ENCODE peak calls at places on chromosomes 2 and 18, in ten cellular contexts. B, U, P, I, G, D, N, M, Z and Q are unnamed samples.

GRCh38 chr2:96691022-96691612 is 48.6 kb downstream of the FER1L5 start:
- DNase-seq in B (no peak), U (no peak), P (no peak), I (no peak), G (no peak), D (no peak), N (no peak), M (no peak), Z (no peak), Q (no peak)

GRCh38 chr2:122341007-122341406 is 585.6 kb downstream of the TSN start:
- DNase-seq in B (no peak), U (no peak), P (no peak), I (no peak), G (no peak), D (no peak), N (no peak), M (no peak), Z (no peak), Q (no peak)

GRCh38 chr2:238597638-238598528 is 171.2 kb downstream of the ASB1 start:
- DNase-seq in B (no peak), U (no peak), P (no peak), I (no peak), G (no peak), D (no peak), N (no peak), M (no peak), Z (no peak), Q (no peak)

GRCh38 chr2:54088719-54089118 is 26.7 kb upstream of the ACYP2 start:
- DNase-seq in B (no peak), U (no peak), P (no peak), I (no peak), G (no peak), D (no peak), N (no peak), M (no peak), Z (no peak), Q (no peak)

GRCh38 chr2:23460228-23460627 is 75.2 kb downstream of the KLHL29 start:
- DNase-seq in B (no peak), U (no peak), P (no peak), I (no peak), G (peak; percentile 53), D (no peak), N (no peak), M (no peak), Z (no peak), Q (no peak)

GRCh38 chr2:44362207-44363015 is 664 bp downstream of the CAMKMT start:
- DNase-seq in B (peak; percentile 20), U (peak; percentile 63), P (no peak), I (no peak), G (peak; percentile 67), D (no peak), N (peak; percentile 18), M (peak; percentile 68), Z (peak; percentile 47), Q (no peak)

GRCh38 chr2:45382744-45383143 is 228.3 kb downstream of the SRBD1 start:
- DNase-seq in B (no peak), U (no peak), P (no peak), I (no peak), G (peak; percentile 61), D (no peak), N (no peak), M (no peak), Z (no peak), Q (no peak)

GRCh38 chr2:101860157-101860556 is 131.6 kb upstream of the IL1R2 start:
- DNase-seq in B (no peak), U (no peak), P (no peak), I (no peak), G (no peak), D (no peak), N (no peak), M (no peak), Z (no peak), Q (no peak)

GRCh38 chr2:43798300-43798699 is 24.5 kb downstream of the DYNC2LI1 start:
- DNase-seq in B (no peak), U (no peak), P (no peak), I (no peak), G (peak; percentile 15), D (no peak), N (no peak), M (no peak), Z (no peak), Q (no peak)

GRCh38 chr2:120867290-120868231 is 131.9 kb downstream of the GLI2 start:
- DNase-seq in B (peak; percentile 76), U (peak; percentile 86), P (no peak), I (peak; percentile 77), G (peak; percentile 30), D (peak; percentile 46), N (peak; percentile 75), M (peak; percentile 84), Z (no peak), Q (peak; percentile 74)

GRCh38 chr2:120869659-120870466 is 134.2 kb downstream of the GLI2 start:
- DNase-seq in B (no peak), U (peak; percentile 9), P (no peak), I (no peak), G (no peak), D (no peak), N (no peak), M (no peak), Z (no peak), Q (no peak)

GRCh38 chr2:120869036-120869435 is 133.4 kb downstream of the GLI2 start:
- DNase-seq in B (no peak), U (peak; percentile 25), P (no peak), I (peak; percentile 16), G (no peak), D (no peak), N (no peak), M (no peak), Z (no peak), Q (no peak)

GRCh38 chr2:120866483-120867140 is 130.9 kb downstream of the GLI2 start:
- DNase-seq in B (no peak), U (peak; percentile 48), P (no peak), I (peak; percentile 30), G (no peak), D (no peak), N (no peak), M (peak; percentile 40), Z (no peak), Q (no peak)

GRCh38 chr2:120868366-120868765 is 132.7 kb downstream of the GLI2 start:
- DNase-seq in B (no peak), U (peak; percentile 22), P (no peak), I (no peak), G (no peak), D (no peak), N (no peak), M (no peak), Z (no peak), Q (no peak)
- H3K4me3 ChIP-seq in B (peak overlapping the region; percentile 63), U (peak overlapping the region; percentile 45), P (no peak overlapping the region), I (peak overlapping the region; percentile 38), G (no peak overlapping the region), D (peak overlapping the region; percentile 51), N (peak overlapping the region; percentile 49), M (no peak overlapping the region), Z (no peak overlapping the region), Q (no peak overlapping the region)

DNA sequence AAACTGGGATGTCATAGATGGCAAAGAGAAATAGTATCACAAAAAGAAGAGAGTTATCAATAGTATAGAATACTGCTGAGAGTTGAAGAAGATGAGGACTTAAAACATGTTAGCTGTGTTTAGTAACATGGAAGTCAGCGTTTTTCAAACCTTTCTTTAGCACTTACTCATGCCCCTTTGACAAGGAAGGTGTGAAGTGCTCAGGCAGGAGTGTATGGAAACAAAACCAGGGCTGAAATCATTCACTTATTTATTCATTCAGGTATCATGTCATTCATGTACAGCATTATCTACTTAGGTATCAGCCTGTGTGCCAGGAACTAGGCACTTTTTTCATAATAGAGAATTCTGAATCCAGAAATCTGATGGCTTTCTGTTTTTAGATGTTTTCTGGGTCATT is 27.2 kb downstream of the CD28 start:
- DNase-seq in B (no peak), U (no peak), P (no peak), I (no peak), G (no peak), D (no peak), N (no peak), M (no peak), Z (no peak), Q (no peak)
- H3K36me3 ChIP-seq in B (no peaks in the 10 kb centered on the region), U (no peaks in the 10 kb centered on the region), P (no peaks in the 10 kb centered on the region), I (no peaks in the 10 kb centered on the region), G (no peaks in the 10 kb centered on the region), D (no peaks in the 10 kb centered on the region), N (no peaks in the 10 kb centered on the region), M (no peaks in the 10 kb centered on the region), Z (peaks cover 92% of the 10 kb centered on the region), Q (no peaks in the 10 kb centered on the region)

DNA sequence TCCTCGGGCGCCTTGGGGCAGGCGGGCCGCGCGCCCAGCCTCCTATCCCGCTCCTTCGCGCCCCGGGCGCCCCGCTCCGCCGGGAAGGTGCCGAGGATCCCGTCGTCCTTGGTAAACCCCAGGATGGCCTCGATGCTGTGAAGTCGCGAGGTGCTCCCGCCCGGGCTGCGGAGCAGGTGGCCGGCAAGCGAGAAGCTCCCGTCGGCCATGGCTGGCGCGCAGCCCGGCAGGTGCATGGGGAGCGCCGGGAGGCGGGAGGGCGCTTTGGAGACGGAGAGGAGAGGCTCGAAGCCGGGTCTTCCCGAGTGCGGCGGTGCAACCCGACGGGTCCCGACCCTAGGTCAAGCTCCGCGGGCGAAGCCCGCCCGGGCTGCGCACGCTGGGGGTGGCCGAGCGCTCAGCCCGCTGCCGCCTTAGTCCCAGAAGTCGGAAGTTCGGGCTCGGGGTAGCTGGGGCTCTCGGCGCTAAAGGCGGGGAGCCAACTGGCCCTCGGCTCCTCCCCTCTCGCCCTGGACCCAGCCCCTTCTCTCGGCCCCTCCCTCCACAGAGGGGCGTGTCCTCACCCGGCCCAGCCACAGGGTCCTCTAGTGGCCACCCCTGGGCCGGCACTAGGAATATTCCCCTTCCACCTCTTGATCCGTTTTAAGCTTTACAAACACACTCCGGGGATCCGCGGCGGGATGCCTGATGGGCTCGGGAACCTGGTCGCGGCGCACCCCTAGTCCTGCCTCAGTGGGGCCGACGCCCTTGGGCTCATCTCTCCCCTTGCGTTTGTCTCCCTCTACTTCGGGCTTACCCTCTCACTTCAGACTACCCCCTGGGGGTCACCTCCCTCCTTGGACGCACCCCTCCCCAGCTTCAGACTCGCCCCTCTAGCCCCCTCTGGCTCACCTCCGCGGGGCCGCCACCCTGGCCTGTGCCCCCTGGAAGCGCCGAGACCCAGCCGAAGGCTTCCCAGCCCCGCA is at the start of gene RAX:
- DNase-seq in B (no peak), U (no peak), P (no peak), I (no peak), G (peak; percentile 92), D (no peak), N (no peak), M (no peak), Z (no peak), Q (no peak)
- H3K9me3 ChIP-seq in B (no peaks in the 10 kb centered on the region), U (no peaks in the 10 kb centered on the region), P (no peaks in the 10 kb centered on the region), I (no peaks in the 10 kb centered on the region), G (no peaks in the 10 kb centered on the region), D (no peaks in the 10 kb centered on the region), N (no peaks in the 10 kb centered on the region), M (no peaks in the 10 kb centered on the region), Z (no peaks in the 10 kb centered on the region), Q (no peaks in the 10 kb centered on the region)

DNA sequence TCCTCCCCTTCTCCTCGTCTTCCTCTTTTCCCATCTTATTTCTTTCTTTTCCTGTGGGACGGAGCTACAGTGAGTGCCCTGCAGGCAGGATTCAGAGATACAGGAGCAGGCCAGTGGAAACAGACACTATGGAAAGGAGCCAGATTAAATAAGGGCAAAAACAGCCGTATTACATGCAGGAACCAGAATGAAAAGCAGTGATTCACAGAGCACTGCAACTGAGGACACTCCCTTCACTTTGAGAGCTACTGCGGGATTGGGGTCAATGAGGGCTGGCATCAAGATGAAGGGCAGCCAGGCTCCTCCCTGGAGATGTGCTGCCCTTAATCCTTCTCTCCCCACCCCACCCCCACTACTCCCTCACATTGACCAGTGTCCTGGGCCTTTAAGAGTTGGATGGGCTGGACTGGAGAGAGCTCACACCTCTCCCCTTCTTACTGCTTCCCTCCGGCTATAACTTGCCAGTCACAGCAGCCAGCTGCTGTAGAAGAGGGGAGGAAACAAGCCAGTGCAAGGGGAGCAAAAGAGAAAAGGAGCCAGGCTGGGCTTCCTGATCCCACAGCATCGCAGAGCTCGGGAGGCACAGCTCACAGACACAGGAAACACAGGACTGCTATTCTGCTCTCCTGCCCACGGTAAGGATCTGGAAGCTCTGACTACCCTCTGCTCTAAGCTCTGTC is at the start of gene PLCD4:
- DNase-seq in B (no peak), U (no peak), P (peak; percentile 78), I (no peak), G (no peak), D (no peak), N (no peak), M (no peak), Z (no peak), Q (peak; percentile 31)
- H3K4me3 ChIP-seq in B (peak within 1 kb of the TSS; percentile 42), U (peak within 1 kb of the TSS; percentile 39), P (peak within 1 kb of the TSS; percentile 11), I (peak within 1 kb of the TSS; percentile 22), G (no peak within 1 kb of the TSS), D (peak within 1 kb of the TSS; percentile 8), N (peak within 1 kb of the TSS; percentile 22), M (peak within 1 kb of the TSS; percentile 10), Z (no peak within 1 kb of the TSS), Q (no peak within 1 kb of the TSS)